ENCODE peak calls at places on chromosomes 6 and 20, in nine cellular contexts. A is endothelial cell; O is H54; M is substantia nigra; S is stimulated activated CD4-positive, alpha-beta T cell treated with anti-CD3 and anti-CD28 coated beads, Interleukin-1b, Interleukin-23, amount 100 ng/mL, for 24 hours; N is neuronal stem cell; E is astrocyte of the spinal cord; I is osteoblast; P is effector CD4-positive, alpha-beta T cell. Q is an unnamed sample.

GRCh38 chr6:165698868-165699267 is 35.8 kb upstream of the PDE10A start:
- DNase-seq in A (no peak), O (no peak), M (no peak), S (no peak), N (no peak), E (no peak), I (no peak), P (no peak), Q (no peak)

GRCh38 chr6:152461556-152461955 is 175.6 kb downstream of the SYNE1 start:
- DNase-seq in A (no peak), O (no peak), M (no peak), S (no peak), N (no peak), E (no peak), I (no peak), P (no peak), Q (no peak)

GRCh38 chr6:117449549-117450439 is 24.1 kb upstream of the ROS1 start:
- DNase-seq in A (peak; percentile 56), O (no peak), M (peak; percentile 7), S (peak; percentile 37), N (peak; percentile 54), E (peak; percentile 88), I (no peak), P (peak; percentile 48), Q (no peak)

GRCh38 chr20:9635756-9636155 is 121.4 kb downstream of the LAMP5 start:
- DNase-seq in A (no peak), O (no peak), M (no peak), S (no peak), N (no peak), E (no peak), I (no peak), P (no peak), Q (no peak)

GRCh38 chr20:32589769-32590168 is 4.6 kb upstream of the NOL4L start:
- DNase-seq in A (no peak), O (no peak), M (no peak), S (no peak), N (no peak), E (no peak), I (no peak), P (no peak), Q (no peak)

GRCh38 chr6:134177753-134178229 is 125.4 kb upstream of the SLC2A12 start:
- DNase-seq in A (no peak), O (no peak), M (no peak), S (no peak), N (no peak), E (no peak), I (no peak), P (no peak), Q (no peak)

GRCh38 chr6:140956567-140957306 is 1176.0 kb upstream of the GJE1 start:
- DNase-seq in A (no peak), O (no peak), M (no peak), S (no peak), N (no peak), E (peak; percentile 12), I (no peak), P (no peak), Q (no peak)

GRCh38 chr20:38870733-38871559 is 55.3 kb upstream of the FAM83D start:
- DNase-seq in A (no peak), O (peak; percentile 54), M (no peak), S (peak; percentile 58), N (no peak), E (no peak), I (no peak), P (peak; percentile 18), Q (no peak)

GRCh38 chr6:38509713-38510112 is 130.0 kb downstream of the BTBD9 start:
- DNase-seq in A (no peak), O (no peak), M (no peak), S (no peak), N (no peak), E (peak; percentile 87), I (no peak), P (no peak), Q (no peak)

GRCh38 chr20:25281541-25281991 is 33.7 kb downstream of the PYGB start:
- DNase-seq in A (no peak), O (no peak), M (no peak), S (no peak), N (no peak), E (no peak), I (peak; percentile 58), P (no peak), Q (no peak)

GRCh38 chr6:3921663-3922062 is 72.5 kb downstream of the FAM50B start:
- DNase-seq in A (no peak), O (no peak), M (no peak), S (no peak), N (no peak), E (no peak), I (no peak), P (no peak), Q (no peak)

GRCh38 chr20:12925214-12925755 is 83.5 kb upstream of the SPTLC3 start:
- DNase-seq in A (peak; percentile 57), O (peak; percentile 26), M (peak; percentile 26), S (peak; percentile 8), N (peak; percentile 63), E (peak; percentile 89), I (peak; percentile 80), P (no peak), Q (no peak)

GRCh38 chr6:29028821-29029220 is 16.2 kb downstream of the OR2W1 start:
- DNase-seq in A (no peak), O (no peak), M (no peak), S (no peak), N (no peak), E (no peak), I (no peak), P (no peak), Q (no peak)

GRCh38 chr6:150568560-150568959 is 31.1 kb upstream of the PLEKHG1 start:
- DNase-seq in A (no peak), O (no peak), M (no peak), S (no peak), N (no peak), E (no peak), I (no peak), P (no peak), Q (no peak)

Q was measured in D721Med.